ENCODE peak calls at places on chromosomes 7 and 10, in six cellular contexts. U is HepG2, C is A549, P is endothelial cell of umbilical vein, W is K562, N is H1. X is an unnamed sample.

GRCh38 chr7:14507617-14508016 is 394.9 kb downstream of the DGKB start:
- DNase-seq in U (no peak), C (no peak), P (no peak), W (no peak), N (no peak), X (no peak)

GRCh38 chr7:138142583-138143201 is 66.4 kb downstream of the AKR1D1 start:
- DNase-seq in U (no peak), C (no peak), P (no peak), W (no peak), N (no peak), X (no peak)

GRCh38 chr7:51065766-51066165 is 250.8 kb downstream of the COBL start:
- DNase-seq in U (no peak), C (no peak), P (no peak), W (no peak), N (no peak), X (no peak)

GRCh38 chr7:26549281-26549943 is 257.8 kb downstream of the SNX10 start:
- DNase-seq in U (no peak), C (no peak), P (peak; percentile 19), W (no peak), N (no peak), X (no peak)

GRCh38 chr7:27123477-27124053 is 7.0 kb downstream of the HOXA4 start:
- DNase-seq in U (no peak), C (no peak), P (no peak), W (no peak), N (peak; percentile 63), X (no peak)

GRCh38 chr10:79046326-79046725 is 22.4 kb upstream of the ZMIZ1 start:
- DNase-seq in U (no peak), C (no peak), P (no peak), W (no peak), N (no peak), X (peak; percentile 5)

GRCh38 chr10:100993986-100994708 is 5.5 kb upstream of the LZTS2 start:
- DNase-seq in U (no peak), C (peak; percentile 54), P (peak; percentile 51), W (no peak), N (no peak), X (no peak)

GRCh38 chr7:123505221-123505620 is 29.2 kb downstream of the IQUB start:
- DNase-seq in U (no peak), C (no peak), P (no peak), W (no peak), N (no peak), X (no peak)

GRCh38 chr7:157928808-157929425 is 592.1 kb downstream of the DNAJB6 start:
- DNase-seq in U (no peak), C (no peak), P (no peak), W (no peak), N (no peak), X (no peak)

GRCh38 chr10:88515235-88515634 is 67.9 kb downstream of the RNLS start:
- DNase-seq in U (no peak), C (no peak), P (no peak), W (no peak), N (no peak), X (no peak)

GRCh38 chr10:4847580-4848020 is 21.6 kb downstream of the AKR1E2 start:
- DNase-seq in U (no peak), C (peak; percentile 96), P (peak; percentile 56), W (peak; percentile 37), N (no peak), X (no peak)

GRCh38 chr10:128816726-128817125 is 650.3 kb upstream of the MGMT start:
- DNase-seq in U (no peak), C (no peak), P (no peak), W (no peak), N (peak; percentile 7), X (no peak)

GRCh38 chr7:121505021-121505420 is 108.9 kb upstream of the FAM3C start:
- DNase-seq in U (no peak), C (peak; percentile 10), P (no peak), W (no peak), N (no peak), X (no peak)

GRCh38 chr10:118981946-118982345 is 47.6 kb upstream of the NANOS1 start:
- DNase-seq in U (no peak), C (no peak), P (no peak), W (no peak), N (no peak), X (no peak)
- TF ChIP-seq JUN in U (no peak), C (no peak), P (no peak), W (no peak), N (no peak), X (no peak)

GRCh38 chr10:50625663-50626062 is 1.9 kb upstream of the SGMS1 start:
- DNase-seq in U (no peak), C (no peak), P (no peak), W (no peak), N (no peak), X (no peak)
- TF ChIP-seq JUN in U (no peak), C (no peak), P (no peak), W (no peak), N (no peak), X (no peak)

DNA sequence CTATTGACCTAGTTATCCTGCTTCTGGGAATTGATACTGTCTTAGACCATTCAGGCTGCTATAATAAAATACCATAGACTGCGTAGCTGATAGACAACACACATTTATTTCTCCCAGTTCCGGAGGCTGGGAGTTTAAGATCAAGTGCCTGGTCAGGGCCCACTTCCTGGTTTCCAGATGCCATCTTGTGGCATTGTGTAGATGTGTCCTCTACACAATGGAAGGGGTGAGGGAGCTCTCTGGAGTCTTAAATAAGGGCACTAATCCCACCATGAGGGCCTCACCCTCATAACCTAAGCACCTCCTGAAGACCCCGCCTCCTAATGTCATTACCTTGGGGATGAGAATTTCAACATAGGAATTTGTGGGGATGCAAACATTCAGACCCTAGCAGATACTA is 62.4 kb downstream of the SLC35B4 start:
- DNase-seq in U (no peak), C (peak; percentile 61), P (no peak), W (no peak), N (no peak), X (no peak)
- TF ChIP-seq JUN in U (no peak), C (no peak), P (no peak), W (no peak), N (no peak), X (no peak)

GRCh38 chr7:55594414-55594813 is 22.1 kb upstream of the VOPP1 start:
- DNase-seq in U (no peak), C (no peak), P (no peak), W (no peak), N (no peak), X (no peak)

GRCh38 chr7:55592492-55592891 is 20.2 kb upstream of the VOPP1 start:
- DNase-seq in U (no peak), C (no peak), P (no peak), W (no peak), N (no peak), X (no peak)

GRCh38 chr7:55593172-55593514 is 20.8 kb upstream of the VOPP1 start:
- DNase-seq in U (no peak), C (no peak), P (no peak), W (peak; percentile 10), N (no peak), X (no peak)

GRCh38 chr7:55594870-55595269 is 22.6 kb upstream of the VOPP1 start:
- DNase-seq in U (no peak), C (no peak), P (no peak), W (no peak), N (no peak), X (no peak)

DNA sequence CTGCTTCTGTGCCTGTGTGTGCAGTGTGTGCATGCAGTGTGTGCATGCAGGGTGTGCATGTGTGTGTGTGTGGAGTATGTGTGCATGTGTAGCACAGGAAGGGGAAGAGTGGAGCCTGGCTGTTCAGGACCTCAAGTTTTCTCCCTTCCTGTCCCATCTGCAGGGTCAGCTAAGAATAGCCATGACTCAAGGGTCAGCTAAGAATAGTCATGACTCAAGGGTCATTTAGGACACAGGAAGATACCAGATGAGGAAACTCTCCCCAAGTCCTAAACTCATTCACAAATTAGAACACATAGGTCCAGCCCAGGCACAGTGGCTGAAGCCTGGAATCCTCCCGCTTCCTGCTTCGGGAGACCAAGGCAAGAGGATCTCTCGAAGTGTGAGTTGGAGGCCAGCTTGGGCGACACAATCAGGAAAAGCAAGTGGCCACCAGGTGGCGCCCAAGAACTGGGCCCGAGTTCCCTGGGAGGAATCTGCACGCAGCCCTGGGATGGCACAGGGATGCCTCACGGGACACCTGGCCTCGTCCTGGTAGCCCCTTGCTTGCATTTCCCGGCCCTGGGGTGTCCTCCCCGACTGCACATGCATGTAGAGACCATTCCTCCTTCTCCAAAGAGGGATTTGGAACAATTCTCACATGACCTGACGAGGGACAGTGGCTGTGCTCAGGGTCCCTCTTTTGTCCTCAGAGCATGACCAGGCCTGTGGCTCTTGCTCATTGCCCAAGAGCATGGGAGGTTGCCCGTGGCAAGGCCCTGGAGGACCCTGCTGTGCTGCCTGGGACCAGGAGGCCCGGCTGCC is 21.4 kb upstream of the VOPP1 start:
- DNase-seq in U (peak; percentile 38), C (peak; percentile 66), P (peak; percentile 41), W (peak; percentile 74), N (peak; percentile 95), X (peak; percentile 86)
- TF ChIP-seq JUN in U (no peak), C (no peak), P (peak; percentile 84), W (no peak), N (no peak), X (no peak)

GRCh38 chr10:133277993-133278576 is 1.4 kb upstream of the ADAM8 start:
- DNase-seq in U (peak; percentile 72), C (no peak), P (no peak), W (no peak), N (no peak), X (no peak)
- TF ChIP-seq JUN in U (no peak), C (no peak), P (no peak), W (no peak), N (no peak), X (no peak)

X was measured in WTC11.